ENCODE peak calls at places on chromosome 4, in seven cellular contexts. Q, A, Z, D, M, J and N are unnamed samples.

GRCh38 chr4:10013722-10014121 is 7.6 kb downstream of the SLC2A9 start:
- DNase-seq in Q (peak), A (peak), Z (peak), D (no peak), M (no peak), J (peak), N (peak)

GRCh38 chr4:121192500-121192899 is 28.4 kb upstream of the TNIP3 start:
- DNase-seq in Q (peak), A (no peak), Z (peak), D (no peak), M (peak), J (no peak), N (peak)

GRCh38 chr4:111698361-111698760 is 446.9 kb upstream of the FAM241A start:
- DNase-seq in Q (no peak), A (no peak), Z (no peak), D (no peak), M (no peak), J (no peak), N (no peak)

GRCh38 chr4:157992948-157993839 is 179.6 kb downstream of the GASK1B start:
- DNase-seq in Q (no peak), A (no peak), Z (no peak), D (no peak), M (no peak), J (no peak), N (no peak)

GRCh38 chr4:68905598-68906237 is 45.9 kb downstream of the UGT2A3 start:
- DNase-seq in Q (no peak), A (peak), Z (peak), D (no peak), M (no peak), J (no peak), N (no peak)

GRCh38 chr4:114137984-114138383 is 158.5 kb upstream of the ARSJ start:
- DNase-seq in Q (no peak), A (no peak), Z (no peak), D (no peak), M (no peak), J (no peak), N (no peak)

GRCh38 chr4:142845293-142846070 is 619 bp downstream of the INPP4B start:
- DNase-seq in Q (no peak), A (peak), Z (peak), D (no peak), M (no peak), J (peak), N (peak)

GRCh38 chr4:87353592-87353991 is 30.9 kb upstream of the HSD17B13 start:
- DNase-seq in Q (peak), A (peak), Z (peak), D (peak), M (peak), J (peak), N (peak)

GRCh38 chr4:93827272-93827947 is 1.1 kb upstream of the ATOH1 start:
- DNase-seq in Q (no peak), A (no peak), Z (no peak), D (no peak), M (no peak), J (no peak), N (peak)

GRCh38 chr4:25552580-25553271 is 102.9 kb upstream of the SLC34A2 start:
- DNase-seq in Q (no peak), A (peak), Z (peak), D (no peak), M (no peak), J (no peak), N (no peak)

GRCh38 chr4:76484654-76485053 is 49.6 kb downstream of the SHROOM3 start:
- DNase-seq in Q (no peak), A (no peak), Z (no peak), D (no peak), M (no peak), J (no peak), N (no peak)

GRCh38 chr4:86432552-86433134 is 72.8 kb upstream of the MAPK10 start:
- DNase-seq in Q (no peak), A (peak), Z (peak), D (no peak), M (no peak), J (no peak), N (no peak)

GRCh38 chr4:105225500-105225899 is 78.8 kb downstream of the TET2 start:
- DNase-seq in Q (no peak), A (no peak), Z (no peak), D (no peak), M (no peak), J (no peak), N (no peak)

GRCh38 chr4:72886602-72887001 is 182.9 kb downstream of the COX18 start:
- DNase-seq in Q (no peak), A (no peak), Z (no peak), D (no peak), M (no peak), J (no peak), N (no peak)

GRCh38 chr4:186621959-186622553 is 66.7 kb upstream of the MTNR1A start:
- DNase-seq in Q (no peak), A (no peak), Z (peak), D (no peak), M (peak), J (no peak), N (no peak)

GRCh38 chr4:82680834-82681233 is 117.8 kb downstream of the SCD5 start:
- DNase-seq in Q (no peak), A (no peak), Z (no peak), D (no peak), M (no peak), J (no peak), N (no peak)

GRCh38 chr4:149765630-149766029 is 50.0 kb downstream of the IQCM start:
- DNase-seq in Q (no peak), A (no peak), Z (peak), D (no peak), M (peak), J (no peak), N (no peak)

GRCh38 chr4:2827071-2827873 is 16.4 kb upstream of the ADD1 start:
- DNase-seq in Q (no peak), A (no peak), Z (no peak), D (no peak), M (no peak), J (no peak), N (no peak)

GRCh38 chr4:157050561-157050960 is 25.4 kb upstream of the GLRB start:
- DNase-seq in Q (no peak), A (no peak), Z (no peak), D (no peak), M (no peak), J (no peak), N (no peak)

GRCh38 chr4:121726642-121727268 is 30.0 kb upstream of the ANXA5 start:
- DNase-seq in Q (peak), A (no peak), Z (peak), D (no peak), M (peak), J (peak), N (peak)

GRCh38 chr4:127400736-127401346 is 231.9 kb upstream of the INTU start:
- DNase-seq in Q (peak), A (peak), Z (peak), D (no peak), M (peak), J (peak), N (peak)

GRCh38 chr4:138749303-138749702 is 266.3 kb upstream of the NOCT start:
- DNase-seq in Q (no peak), A (no peak), Z (peak), D (no peak), M (peak), J (no peak), N (no peak)

GRCh38 chr4:67727124-67727850 is 26.3 kb upstream of the UBA6 start:
- DNase-seq in Q (no peak), A (no peak), Z (peak), D (no peak), M (peak), J (no peak), N (no peak)

GRCh38 chr4:87819281-87819919 is 13.4 kb upstream of the MEPE start:
- DNase-seq in Q (no peak), A (no peak), Z (peak), D (no peak), M (peak), J (no peak), N (no peak)

GRCh38 chr4:8378101-8378724 is 62.3 kb downstream of the ACOX3 start:
- DNase-seq in Q (no peak), A (no peak), Z (no peak), D (no peak), M (no peak), J (no peak), N (no peak)

GRCh38 chr4:142549726-142550463 is 296.2 kb downstream of the INPP4B start:
- DNase-seq in Q (no peak), A (peak), Z (peak), D (no peak), M (peak), J (no peak), N (no peak)

GRCh38 chr4:118367872-118368271 is 15.1 kb upstream of the PRSS12 start:
- DNase-seq in Q (no peak), A (no peak), Z (no peak), D (no peak), M (no peak), J (no peak), N (no peak)

GRCh38 chr4:79917246-79917645 is 155.8 kb downstream of the ANTXR2 start:
- DNase-seq in Q (no peak), A (no peak), Z (peak), D (peak), M (peak), J (peak), N (peak)

GRCh38 chr4:46993075-46994006 is at the start of gene GABRA4:
- DNase-seq in Q (no peak), A (no peak), Z (peak), D (no peak), M (no peak), J (peak), N (peak)

GRCh38 chr4:69860007-69860406 is at the start of gene SULT1E1:
- DNase-seq in Q (no peak), A (no peak), Z (peak), D (no peak), M (no peak), J (no peak), N (no peak)

GRCh38 chr4:153154010-153154975 is 50.0 kb upstream of the TRIM2 start:
- DNase-seq in Q (peak), A (no peak), Z (peak), D (no peak), M (peak), J (peak), N (no peak)

GRCh38 chr4:3816983-3817382 is 50.8 kb downstream of the ADRA2C start:
- DNase-seq in Q (no peak), A (no peak), Z (no peak), D (no peak), M (no peak), J (no peak), N (no peak)

GRCh38 chr4:155403886-155404285 is 27.1 kb upstream of the MAP9 start:
- DNase-seq in Q (peak), A (no peak), Z (peak), D (no peak), M (peak), J (no peak), N (no peak)

GRCh38 chr4:242121-242848 is 63.0 kb downstream of the ZNF732 start:
- DNase-seq in Q (peak), A (peak), Z (peak), D (peak), M (peak), J (peak), N (peak)

GRCh38 chr4:148565801-148566200 is 123.6 kb upstream of the NR3C2 start:
- DNase-seq in Q (no peak), A (peak), Z (peak), D (no peak), M (no peak), J (no peak), N (no peak)

GRCh38 chr4:144645621-144646522 is at the start of gene HHIP:
- DNase-seq in Q (peak), A (peak), Z (peak), D (no peak), M (no peak), J (peak), N (peak)

GRCh38 chr4:172007889-172008288 is 194.7 kb downstream of the GALNTL6 start:
- DNase-seq in Q (no peak), A (no peak), Z (no peak), D (no peak), M (no peak), J (no peak), N (no peak)

GRCh38 chr4:170008376-170008775 is 17.8 kb downstream of the MFAP3L start:
- DNase-seq in Q (no peak), A (no peak), Z (peak), D (no peak), M (no peak), J (no peak), N (no peak)

GRCh38 chr4:156346959-156347385 is 393.3 kb upstream of the CTSO start:
- DNase-seq in Q (no peak), A (no peak), Z (peak), D (no peak), M (no peak), J (no peak), N (no peak)